ENCODE peak calls at places on chromosomes 16 and 17, in nine cellular contexts. R is NCI-H2081; X is NCI-H748 treated with DMSO at 0.1 percent for 48 hours; G is NAMALWA; Z is cardiac muscle cell; B is stimulated activated naive CD4-positive, alpha-beta T cell; P is CD4-positive, alpha-beta T cell; H is activated CD4-positive, alpha-beta T cell treated with anti-CD3 and anti-CD28 coated beads, Interleukin-2, amount 50 U/mL, for 1 hour; V is activated T-helper 2 cell treated with anti-CD3 and anti-CD28 coated beads, Interferon-gamma antibody, Interleukin-2, Interleukin-4, amounts not matched to agents 10 μg/mL and 5 μg/mL and 100 μg/mL, durations not matched to agents 14 hours and 24 hours and 36 hours. S is an unnamed sample.

GRCh38 chr17:35345926-35346771 is 27.3 kb downstream of the SLFN11 start:
- DNase-seq in R (no peak), X (no peak), G (no peak), Z (peak; percentile 81), B (peak; percentile 11), P (peak; percentile 12), H (peak; percentile 20), V (no peak), S (peak; percentile 75)

GRCh38 chr16:50326835-50327465 is 41.8 kb downstream of the BRD7 start:
- DNase-seq in R (no peak), X (no peak), G (peak; percentile 83), Z (peak; percentile 37), B (peak; percentile 64), P (peak; percentile 57), H (peak; percentile 61), V (peak; percentile 61), S (peak; percentile 33)

GRCh38 chr16:79008869-79009179 is 591.7 kb downstream of the MAF start:
- DNase-seq in R (no peak), X (peak; percentile 89), G (no peak), Z (no peak), B (no peak), P (no peak), H (no peak), V (no peak), S (no peak)

GRCh38 chr17:72971513-72971880 is 121.0 kb downstream of the SLC39A11 start:
- DNase-seq in R (no peak), X (no peak), G (no peak), Z (no peak), B (no peak), P (no peak), H (no peak), V (no peak), S (no peak)

GRCh38 chr16:49513040-49513439 is 139.4 kb downstream of the C16orf78 start:
- DNase-seq in R (no peak), X (no peak), G (peak; percentile 17), Z (no peak), B (no peak), P (no peak), H (no peak), V (no peak), S (peak; percentile 64)

GRCh38 chr17:57999496-58000017 is 7.5 kb downstream of the SRSF1 start:
- DNase-seq in R (peak; percentile 80), X (peak; percentile 68), G (peak; percentile 90), Z (peak; percentile 84), B (peak; percentile 45), P (no peak), H (no peak), V (no peak), S (no peak)

GRCh38 chr17:78346605-78347250 is 13.1 kb downstream of the SOCS3 start:
- DNase-seq in R (no peak), X (no peak), G (no peak), Z (no peak), B (no peak), P (no peak), H (no peak), V (no peak), S (no peak)

GRCh38 chr16:83933885-83934683 is 19.0 kb upstream of the OSGIN1 start:
- DNase-seq in R (no peak), X (no peak), G (no peak), Z (peak; percentile 52), B (no peak), P (no peak), H (no peak), V (no peak), S (no peak)

GRCh38 chr17:74566132-74566753 is 1.1 kb downstream of the CD300H start:
- DNase-seq in R (no peak), X (no peak), G (peak; percentile 56), Z (peak; percentile 67), B (no peak), P (peak; percentile 17), H (peak; percentile 17), V (no peak), S (peak; percentile 88)

GRCh38 chr17:1766382-1767135 is 4.7 kb downstream of the SERPINF1 start:
- DNase-seq in R (no peak), X (no peak), G (no peak), Z (no peak), B (no peak), P (no peak), H (no peak), V (no peak), S (peak; percentile 67)

GRCh38 chr17:35169964-35170363 is 22.3 kb downstream of the UNC45B start:
- DNase-seq in R (no peak), X (no peak), G (no peak), Z (no peak), B (no peak), P (no peak), H (no peak), V (no peak), S (no peak)

GRCh38 chr17:19723967-19724366 is 7.6 kb upstream of the SLC47A2 start:
- DNase-seq in R (no peak), X (no peak), G (no peak), Z (no peak), B (no peak), P (no peak), H (no peak), V (no peak), S (no peak)

GRCh38 chr17:39705786-39706348 is 6.0 kb downstream of the ERBB2 start:
- DNase-seq in R (no peak), X (no peak), G (no peak), Z (no peak), B (no peak), P (no peak), H (no peak), V (no peak), S (peak; percentile 52)

GRCh38 chr17:76904116-76904515 is 35.9 kb downstream of the MGAT5B start:
- DNase-seq in R (no peak), X (no peak), G (no peak), Z (no peak), B (no peak), P (no peak), H (no peak), V (no peak), S (no peak)

GRCh38 chr17:21711182-21711581 is 18.9 kb downstream of the KCNJ18 start:
- DNase-seq in R (no peak), X (no peak), G (no peak), Z (no peak), B (no peak), P (no peak), H (no peak), V (no peak), S (no peak)

S was measured in H9.